ENCODE peak calls at places on chromosomes 16 and 17, in four cellular contexts. I is Peyer's patch, S is esophagus squamous epithelium, D is pancreas. R is an unnamed sample. For H3K27me3 and H3K36me3, the result is how much of the 10 kb centered on the place peaks cover.

GRCh38 chr16:11431915-11432465 is 86.7 kb downstream of the RMI2 start:
- DNase-seq in I (no peak), S (no peak), D (no peak), R (no peak)

GRCh38 chr16:86914850-86915717 is 336.7 kb downstream of the FOXL1 start:
- DNase-seq in I (no peak), S (no peak), D (no peak), R (no peak)

GRCh38 chr17:81727324-81728031 is 15.4 kb downstream of the SLC25A10 start:
- DNase-seq in I (peak), S (no peak), D (peak), R (no peak)

GRCh38 chr16:87570938-87571867 is 31.1 kb upstream of the JPH3 start:
- DNase-seq in I (peak), S (no peak), D (peak), R (peak)

GRCh38 chr16:14407786-14408399 is 222.2 kb downstream of the PARN start:
- DNase-seq in I (no peak), S (no peak), D (no peak), R (no peak)

GRCh38 chr17:28940675-28941074 is 10.6 kb downstream of the PHF12 start:
- DNase-seq in I (no peak), S (no peak), D (no peak), R (peak)

GRCh38 chr16:75491876-75492275 is 3.4 kb downstream of the CHST6 start:
- DNase-seq in I (no peak), S (no peak), D (peak), R (no peak)

GRCh38 chr17:17414316-17414937 is 62.4 kb upstream of the MED9 start:
- DNase-seq in I (no peak), S (no peak), D (no peak), R (peak)

GRCh38 chr16:24998201-24998600 is 17.0 kb downstream of the ARHGAP17 start:
- DNase-seq in I (no peak), S (no peak), D (no peak), R (no peak)

GRCh38 chr17:28574536-28574935 is 2.2 kb downstream of the ALDOC start:
- DNase-seq in I (peak), S (no peak), D (no peak), R (no peak)

GRCh38 chr17:36705651-36706436 is 104.5 kb downstream of the MRM1 start:
- DNase-seq in I (peak), S (no peak), D (no peak), R (peak)

GRCh38 chr17:76681222-76682137 is 29.3 kb downstream of the MXRA7 start:
- DNase-seq in I (peak), S (no peak), D (peak), R (peak)

GRCh38 chr17:70320642-70321345 is 151.5 kb downstream of the KCNJ2 start:
- DNase-seq in I (no peak), S (no peak), D (no peak), R (peak)

GRCh38 chr17:27236710-27237315 is 57.1 kb upstream of the WSB1 start:
- DNase-seq in I (peak), S (no peak), D (no peak), R (peak)

GRCh38 chr17:1082579-1082978 is 85.7 kb downstream of the TIMM22 start:
- DNase-seq in I (no peak), S (no peak), D (peak), R (no peak)

GRCh38 chr16:67451061-67451703 is 20.3 kb downstream of the HSD11B2 start:
- DNase-seq in I (no peak), S (no peak), D (no peak), R (no peak)

GRCh38 chr17:45835481-45835880 is 9.2 kb upstream of the SPPL2C start:
- DNase-seq in I (no peak), S (no peak), D (peak), R (no peak)

GRCh38 chr16:16027728-16028310 is 78.4 kb downstream of the ABCC1 start:
- DNase-seq in I (no peak), S (no peak), D (no peak), R (peak)
- H3K27ac ChIP-seq in I (no peak), S (peak), D (no peak), R (peak)

DNA sequence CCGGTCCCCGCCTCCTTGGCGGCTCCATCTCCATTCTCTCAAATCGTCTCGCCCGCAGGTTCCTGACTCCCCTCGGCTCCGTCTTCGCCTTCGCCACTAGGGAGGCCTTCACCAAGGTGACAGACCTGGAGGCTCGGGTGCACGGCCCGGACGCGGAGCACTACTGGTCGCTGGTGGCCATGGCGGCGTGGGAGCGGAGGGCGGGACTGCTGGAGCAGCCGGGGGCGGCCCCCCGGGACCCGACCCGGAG is 862 bp downstream of the GLTPD2 start:
- DNase-seq in I (no peak), S (no peak), D (no peak), R (no peak)
- H3K27me3 ChIP-seq in I (under half), S (under half), D (under half), R (under half)

DNA sequence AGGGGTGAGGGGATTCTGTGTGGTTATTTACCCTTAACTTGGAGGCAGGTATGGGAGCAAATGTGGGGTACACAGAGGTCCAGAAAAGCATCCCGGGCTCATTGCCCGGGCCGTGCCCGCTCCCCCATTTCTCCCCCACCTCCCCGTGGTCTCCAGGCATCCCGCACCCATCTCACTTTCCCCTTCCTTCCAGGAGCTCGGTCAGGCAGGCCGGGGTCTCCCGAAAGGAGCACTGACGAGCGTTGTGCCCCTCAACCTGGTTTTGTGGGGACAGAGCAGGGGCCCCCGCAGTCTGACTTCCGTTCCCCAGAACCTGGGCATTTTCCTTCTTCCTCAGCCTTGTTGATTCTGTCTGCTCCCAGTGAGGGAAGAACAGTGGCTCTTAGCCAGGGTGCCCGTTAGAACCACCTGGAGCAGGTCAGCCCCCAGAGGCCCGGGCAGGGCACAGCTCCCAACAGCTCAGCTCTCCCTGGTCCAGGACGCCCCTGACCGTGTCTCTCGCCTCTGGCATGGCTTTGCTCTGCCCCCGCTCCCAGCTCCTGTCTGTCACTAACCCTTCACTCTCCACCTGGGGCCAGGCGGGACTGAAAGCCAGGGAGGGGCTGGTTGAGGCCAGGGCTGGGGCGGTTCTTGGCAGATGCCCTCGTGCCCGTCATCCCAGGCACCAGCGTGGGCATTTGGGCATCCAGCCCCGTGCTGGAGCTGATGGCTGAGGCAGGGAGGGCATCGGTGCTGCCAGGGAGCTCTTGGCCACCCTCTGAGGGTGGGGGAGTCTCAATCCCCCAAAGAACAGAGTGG is 12.5 kb upstream of the NUDT16L1 start:
- DNase-seq in I (no peak), S (no peak), D (peak), R (no peak)
- H3K36me3 ChIP-seq in I (under half), S (half or more), D (under half), R (under half)

DNA sequence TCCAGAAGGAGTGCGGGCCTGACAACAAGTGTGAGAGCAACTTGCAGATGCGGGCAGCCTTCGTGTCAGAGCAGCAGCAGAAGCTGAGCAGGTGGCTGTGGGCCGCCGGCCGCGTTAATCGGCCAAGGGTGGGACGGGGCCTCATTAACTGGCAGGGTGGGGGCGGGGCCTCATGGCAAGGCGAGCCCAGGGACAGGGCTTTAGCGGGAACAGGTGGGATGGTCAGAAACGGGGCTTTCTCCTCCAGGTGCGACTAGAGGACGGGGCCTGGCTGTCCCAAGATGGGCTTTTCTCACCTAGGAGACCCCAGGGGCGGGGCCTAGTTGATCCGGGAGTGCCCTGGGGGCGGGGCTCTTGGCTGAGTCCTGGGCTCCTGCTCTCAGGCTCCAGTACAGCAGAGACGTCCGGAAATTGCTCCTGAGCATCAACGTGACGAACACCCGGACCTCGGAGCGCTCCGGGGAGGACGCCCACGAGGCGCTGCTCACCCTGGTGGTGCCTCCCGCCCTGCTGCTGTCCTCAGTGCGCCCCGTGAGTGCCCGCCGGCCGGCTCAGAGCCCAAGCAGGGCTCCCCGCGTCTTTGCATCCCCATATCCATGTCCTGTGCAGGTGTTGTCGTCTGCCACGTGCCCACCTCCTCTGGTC is 18.4 kb upstream of the PDK2 start:
- DNase-seq in I (no peak), S (no peak), D (peak), R (no peak)
- H3K27ac ChIP-seq in I (no peak), S (no peak), D (no peak), R (no peak)

DNA sequence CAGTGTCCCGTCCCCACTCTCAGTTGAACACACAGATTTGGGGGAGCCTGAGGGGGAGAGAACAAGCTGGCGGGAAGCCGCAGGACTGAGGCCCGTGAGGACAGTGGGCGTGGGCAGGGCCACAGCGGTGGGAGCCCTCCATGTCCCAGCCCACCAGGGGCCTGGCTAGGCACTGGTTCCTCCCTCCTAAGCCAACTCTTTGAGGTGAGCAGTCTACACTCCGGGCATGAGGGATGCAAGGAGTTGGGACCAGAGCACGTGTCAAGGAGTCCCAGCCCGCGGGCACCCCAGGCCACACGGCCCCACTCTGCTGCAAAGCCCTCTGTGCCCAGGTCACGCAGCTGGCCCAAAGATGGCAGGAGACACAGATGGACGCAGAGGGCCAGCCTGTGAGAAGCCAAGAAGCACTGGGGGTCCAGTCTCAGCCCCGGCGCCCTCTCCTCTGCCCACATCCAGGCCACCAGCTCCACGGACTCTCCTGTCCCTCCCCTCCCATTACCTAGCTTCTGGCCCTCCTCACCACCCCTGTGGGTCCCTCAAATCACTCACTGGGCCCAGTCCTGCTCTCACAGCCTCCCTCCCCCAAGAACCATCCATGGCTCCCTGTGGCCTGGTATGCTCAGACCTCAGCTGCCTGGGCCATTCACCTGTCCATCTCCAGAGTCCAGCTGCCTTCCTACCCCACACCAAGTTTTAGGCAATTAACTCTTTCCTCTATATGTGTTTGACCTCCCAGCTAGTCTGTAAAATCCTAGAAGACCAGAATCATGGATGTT is 206.5 kb downstream of the RBFOX3 start:
- DNase-seq in I (no peak), S (no peak), D (peak), R (no peak)
- H3K27me3 ChIP-seq in I (under half), S (under half), D (under half), R (under half)

GRCh38 chr17:80312621-80313135 is 52.0 kb downstream of the RNF213 start:
- DNase-seq in I (peak), S (no peak), D (no peak), R (no peak)
- H3K36me3 ChIP-seq in I (under half), S (half or more), D (under half), R (half or more)

R was measured in thyroid gland.